ENCODE peak calls at places on chromosomes 16 and 17, in eight cellular contexts. G, E, L, F, T, C, K and V are unnamed samples.
A peak's percentile ranks its signal among the peaks of the same experiment; 100 is the strongest.

GRCh38 chr17:4499431-4500187 is 928 bp downstream of the SPNS2 start:
- DNase-seq in G (peak; percentile 72), K (peak; percentile 13), L (no peak), E (no peak), C (peak; percentile 54), F (peak; percentile 40), T (peak; percentile 32), V (no peak)

GRCh38 chr16:67951485-67951884 is 7.6 kb upstream of the LCAT start:
- DNase-seq in C (no peak), E (no peak), G (no peak), T (no peak), F (no peak), L (no peak), K (no peak), V (no peak)

GRCh38 chr17:17393976-17394375 is 82.8 kb upstream of the MED9 start:
- DNase-seq in K (no peak), F (no peak), E (no peak), C (no peak), T (no peak), L (no peak), G (no peak), V (no peak)

GRCh38 chr17:65558311-65558682 is 3.2 kb downstream of the AXIN2 start:
- DNase-seq in F (no peak), E (no peak), T (no peak), L (no peak), K (no peak), C (no peak), G (no peak), V (no peak)

GRCh38 chr17:81741049-81741593 is 29.0 kb downstream of the SLC25A10 start:
- DNase-seq in T (peak; percentile 40), F (no peak), K (no peak), L (no peak), G (no peak), E (no peak), C (no peak), V (no peak)

GRCh38 chr16:4401094-4401501 is 15.3 kb downstream of the CORO7 start:
- DNase-seq in E (no peak), L (no peak), C (no peak), F (no peak), T (no peak), G (peak; percentile 1), K (no peak), V (no peak)

GRCh38 chr16:8537691-8538342 is 52.5 kb downstream of the TMEM114 start:
- DNase-seq in E (no peak), C (no peak), F (no peak), K (no peak), L (no peak), G (no peak), T (no peak), V (no peak)

GRCh38 chr16:57762365-57763289 is 27.1 kb downstream of the KATNB1 start:
- DNase-seq in G (no peak), E (no peak), L (no peak), T (no peak), C (no peak), F (no peak), K (no peak), V (no peak)

GRCh38 chr17:72832306-72832705 is 260.2 kb downstream of the SLC39A11 start:
- DNase-seq in K (no peak), L (no peak), T (no peak), G (no peak), C (no peak), F (no peak), E (no peak), V (no peak)

GRCh38 chr16:2337431-2338296 is 2.9 kb downstream of the ABCA3 start:
- DNase-seq in F (no peak), T (no peak), K (no peak), C (no peak), E (no peak), L (no peak), G (no peak), V (no peak)

GRCh38 chr16:1331712-1332617 is 1.5 kb upstream of the BAIAP3 start:
- DNase-seq in C (peak; percentile 70), E (no peak), K (peak; percentile 84), T (peak; percentile 74), G (peak; percentile 85), L (peak; percentile 57), F (peak; percentile 92), V (no peak)

GRCh38 chr17:41013181-41013580 is 4.3 kb upstream of the KRTAP3-1 start:
- DNase-seq in C (no peak), K (peak; percentile 4), E (no peak), F (no peak), G (no peak), L (no peak), T (no peak), V (no peak)

GRCh38 chr17:73800893-73801292 is 156.6 kb upstream of the SDK2 start:
- DNase-seq in G (no peak), C (no peak), K (no peak), L (no peak), T (no peak), E (no peak), F (no peak), V (no peak)

GRCh38 chr17:77356690-77357201 is 216.0 kb downstream of the SEC14L1 start:
- DNase-seq in G (no peak), C (no peak), T (no peak), L (no peak), K (no peak), F (no peak), E (no peak), V (peak; percentile 34)

GRCh38 chr16:87463722-87464690 is 28.8 kb downstream of the ZCCHC14 start:
- DNase-seq in K (peak; percentile 88), T (no peak), L (no peak), G (no peak), F (no peak), E (no peak), C (peak; percentile 21), V (no peak)

GRCh38 chr16:4323845-4324478 is 8.1 kb downstream of the GLIS2 start:
- DNase-seq in F (no peak), T (peak; percentile 58), G (peak; percentile 74), C (no peak), E (no peak), K (peak; percentile 54), L (no peak), V (peak; percentile 60)

DNA sequence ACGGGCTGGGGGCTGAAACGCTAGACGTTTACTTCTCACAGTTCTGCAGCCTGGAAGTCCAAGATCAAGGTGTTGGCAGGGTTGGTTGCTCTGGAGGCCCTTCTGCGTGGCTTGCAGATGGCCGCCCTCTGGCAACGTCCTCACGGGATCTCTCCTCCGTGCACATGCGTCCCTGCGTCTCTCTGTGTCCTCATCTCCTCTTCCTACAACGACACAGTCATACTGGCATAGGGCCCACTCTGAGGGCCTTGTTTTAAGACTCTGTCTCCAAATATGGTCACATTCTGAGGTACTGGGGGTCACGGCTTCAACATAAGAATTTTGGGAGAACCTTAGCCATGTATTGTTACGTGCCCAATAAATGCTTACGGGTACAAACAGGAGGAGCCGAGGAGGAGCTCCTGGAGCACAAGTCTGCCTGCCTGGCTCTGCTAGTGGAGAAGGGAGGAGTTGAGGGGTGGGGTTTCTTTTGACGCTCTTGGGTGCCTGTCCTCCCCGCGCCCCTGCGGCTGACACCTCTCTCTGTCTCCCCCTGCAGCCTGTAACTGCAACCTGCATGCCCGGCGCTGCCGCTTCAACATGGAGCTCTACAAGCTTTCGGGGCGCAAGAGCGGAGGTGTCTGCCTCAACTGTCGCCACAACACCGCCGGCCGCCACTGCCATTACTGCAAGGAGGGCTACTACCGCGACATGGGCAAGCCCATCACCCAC is 141.1 kb downstream of the NTN1 start:
- DNase-seq in C (no peak), L (peak; percentile 62), T (peak; percentile 68), K (no peak), E (no peak), F (no peak), G (peak; percentile 50), V (peak; percentile 51)
- TF ChIP-seq CTCF in C (no peak), L (peak; percentile 55), T (peak; percentile 52), K (no peak), E (no peak), F (no peak), G (peak; percentile 40), V (no peak)

GRCh38 chr17:55742272-55743102 is 8.4 kb upstream of the PCTP start:
- DNase-seq in T (no peak), E (no peak), L (no peak), C (no peak), F (no peak), K (no peak), G (no peak), V (no peak)
- TF ChIP-seq CTCF in T (peak; percentile 44), E (no peak), L (no peak), C (no peak), F (no peak), K (no peak), G (no peak), V (no peak)

GRCh38 chr16:17474037-17474436 is 3.3 kb upstream of the XYLT1 start:
- DNase-seq in F (no peak), K (peak; percentile 23), L (no peak), T (no peak), G (no peak), C (no peak), E (no peak), V (no peak)
- TF ChIP-seq CTCF in F (no peak), K (no peak), L (no peak), T (no peak), G (no peak), C (no peak), E (no peak), V (no peak)

GRCh38 chr17:42071810-42072209 is 21.4 kb upstream of the C17orf113 start:
- DNase-seq in F (no peak), L (no peak), K (no peak), G (no peak), T (no peak), C (no peak), E (no peak), V (no peak)

GRCh38 chr17:42075789-42076188 is 22.5 kb downstream of the ZNF385C start:
- DNase-seq in L (no peak), K (no peak), F (no peak), T (no peak), E (no peak), G (no peak), C (no peak), V (no peak)

GRCh38 chr17:42076797-42077559 is 21.3 kb downstream of the ZNF385C start:
- DNase-seq in F (no peak), G (no peak), L (no peak), K (no peak), T (no peak), C (no peak), E (no peak), V (no peak)

GRCh38 chr17:42068979-42069378 is 18.6 kb upstream of the C17orf113 start:
- DNase-seq in F (no peak), C (no peak), K (no peak), L (no peak), T (no peak), G (no peak), E (no peak), V (no peak)

DNA sequence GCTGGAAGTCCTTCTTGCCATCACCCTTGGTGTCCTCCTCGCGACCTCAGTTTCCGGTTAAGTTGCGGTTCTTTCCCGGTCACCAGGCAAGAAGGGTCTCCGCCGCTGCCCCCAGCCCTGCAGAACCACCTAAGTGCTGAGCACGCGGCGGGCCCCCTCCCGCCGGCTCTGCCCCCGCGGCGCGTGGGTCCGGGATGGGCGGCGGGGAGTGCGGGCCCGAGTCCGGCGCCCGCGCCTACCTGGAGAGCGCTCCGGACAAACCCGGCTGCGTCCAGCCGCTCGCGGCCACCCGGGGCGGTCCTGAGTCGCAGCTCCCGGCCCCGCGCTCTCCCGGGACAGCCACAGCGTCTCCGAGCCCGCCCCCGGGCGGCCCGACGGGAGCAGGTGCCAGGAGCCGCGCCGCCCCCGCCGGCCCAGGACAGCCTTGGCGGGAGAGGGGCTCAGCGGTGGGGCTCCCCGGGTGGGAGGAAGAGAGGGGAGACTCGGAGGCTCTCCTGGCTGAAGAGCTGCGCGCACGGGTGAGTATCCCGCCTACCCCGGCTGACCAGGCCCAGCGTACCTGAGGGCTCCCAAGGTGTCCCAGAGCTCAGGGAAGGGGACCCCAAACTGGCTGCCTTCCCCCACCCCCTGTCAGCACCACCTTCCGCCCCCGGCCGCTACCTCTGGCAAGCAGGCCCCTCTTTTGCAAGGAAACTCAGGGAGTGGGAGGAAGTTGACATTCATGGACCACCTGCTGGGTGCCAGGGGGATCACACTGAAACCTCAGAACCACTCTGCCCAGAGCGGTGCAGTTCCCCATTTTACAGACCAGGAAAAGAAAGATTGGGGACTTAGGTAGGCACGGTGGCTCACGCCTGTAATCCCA is 22.2 kb upstream of the C17orf113 start:
- DNase-seq in F (peak; percentile 28), E (no peak), T (peak; percentile 77), G (peak; percentile 79), K (no peak), L (no peak), C (peak; percentile 6), V (peak; percentile 48)
- TF ChIP-seq CTCF in F (no peak), E (no peak), T (peak; percentile 62), G (no peak), K (no peak), L (no peak), C (no peak), V (peak; percentile 28)